ENCODE peak calls at places on chromosomes 6 and 20, in eight cellular contexts. I is neuronal stem cell; O is DMS79 treated with DMSO at 0.1 percent for 48 hours; J is effector CD4-positive, alpha-beta T cell; E is GM23248; U is retina; S is mesenchymal stem cell; B is activated T-cell treated with anti-CD3 and anti-CD28 coated beads, Interleukin-2, amount 50 U/mL, for 72 hours. G is an unnamed sample.

GRCh38 chr6:7803219-7803618 is 77.3 kb downstream of the BMP6 start:
- DNase-seq in I (no peak), O (no peak), J (no peak), E (no peak), U (no peak), S (no peak), B (peak), G (no peak)

GRCh38 chr6:19834858-19835257 is 2.3 kb upstream of the ID4 start:
- DNase-seq in I (no peak), O (peak), J (no peak), E (no peak), U (no peak), S (no peak), B (no peak), G (no peak)

GRCh38 chr20:6863798-6864201 is 96.3 kb downstream of the BMP2 start:
- DNase-seq in I (no peak), O (no peak), J (no peak), E (no peak), U (no peak), S (no peak), B (no peak), G (no peak)

GRCh38 chr6:81228912-81229540 is 523.5 kb downstream of the TENT5A start:
- DNase-seq in I (no peak), O (no peak), J (no peak), E (peak), U (no peak), S (peak), B (no peak), G (no peak)

GRCh38 chr6:144334150-144334708 is 49.1 kb downstream of the UTRN start:
- DNase-seq in I (no peak), O (no peak), J (peak), E (no peak), U (no peak), S (no peak), B (peak), G (peak)

GRCh38 chr20:32153771-32154170 is 44.3 kb downstream of the TM9SF4 start:
- DNase-seq in I (no peak), O (no peak), J (no peak), E (no peak), U (no peak), S (no peak), B (no peak), G (no peak)

GRCh38 chr20:17172826-17173420 is 53.9 kb upstream of the PCSK2 start:
- DNase-seq in I (no peak), O (peak), J (no peak), E (peak), U (peak), S (no peak), B (no peak), G (no peak)

GRCh38 chr6:41878961-41879405 is 16.2 kb downstream of the USP49 start:
- DNase-seq in I (no peak), O (no peak), J (no peak), E (peak), U (no peak), S (peak), B (no peak), G (no peak)

GRCh38 chr6:161198176-161198575 is 75.7 kb downstream of the AGPAT4 start:
- DNase-seq in I (no peak), O (peak), J (no peak), E (peak), U (no peak), S (no peak), B (no peak), G (no peak)

GRCh38 chr6:87139236-87139635 is 16.1 kb upstream of the ZNF292 start:
- DNase-seq in I (no peak), O (peak), J (peak), E (peak), U (no peak), S (peak), B (peak), G (peak)

GRCh38 chr20:33830371-33830770 is 19.2 kb downstream of the CHMP4B start:
- DNase-seq in I (no peak), O (no peak), J (no peak), E (peak), U (no peak), S (peak), B (no peak), G (no peak)

GRCh38 chr20:59751075-59751711 is 146.9 kb downstream of the PHACTR3 start:
- DNase-seq in I (peak), O (peak), J (no peak), E (peak), U (peak), S (no peak), B (peak), G (peak)

GRCh38 chr6:42729731-42730130 is 7.3 kb upstream of the PRPH2 start:
- DNase-seq in I (no peak), O (no peak), J (no peak), E (peak), U (no peak), S (no peak), B (no peak), G (no peak)

GRCh38 chr6:1409774-1410465 is 20.5 kb downstream of the FOXF2 start:
- DNase-seq in I (no peak), O (no peak), J (no peak), E (no peak), U (peak), S (no peak), B (no peak), G (no peak)

GRCh38 chr20:47973519-47974233 is 188.4 kb upstream of the SULF2 start:
- DNase-seq in I (peak), O (no peak), J (no peak), E (no peak), U (peak), S (no peak), B (no peak), G (no peak)

GRCh38 chr6:134253681-134254080 is 64.2 kb downstream of the SGK1 start:
- DNase-seq in I (peak), O (no peak), J (no peak), E (peak), U (peak), S (peak), B (no peak), G (no peak)

GRCh38 chr20:31866221-31866620 is 4.1 kb downstream of the DUSP15 start:
- DNase-seq in I (no peak), O (no peak), J (no peak), E (no peak), U (no peak), S (no peak), B (no peak), G (no peak)

GRCh38 chr6:34011298-34011697 is 134.6 kb downstream of the GRM4 start:
- DNase-seq in I (no peak), O (no peak), J (no peak), E (no peak), U (no peak), S (no peak), B (no peak), G (no peak)

GRCh38 chr6:89353118-89353556 is 615 bp upstream of the UBE2J1 start:
- DNase-seq in I (no peak), O (peak), J (no peak), E (no peak), U (no peak), S (no peak), B (peak), G (no peak)

GRCh38 chr6:32967151-32968091 is 973 bp upstream of the BRD2 start:
- DNase-seq in I (no peak), O (peak), J (no peak), E (peak), U (peak), S (peak), B (no peak), G (no peak)

GRCh38 chr20:53829706-53830521 is 236.3 kb upstream of the ZNF217 start:
- DNase-seq in I (no peak), O (peak), J (no peak), E (peak), U (no peak), S (peak), B (no peak), G (peak)

GRCh38 chr20:53739799-53740785 is 146.5 kb upstream of the ZNF217 start:
- DNase-seq in I (no peak), O (peak), J (no peak), E (peak), U (peak), S (peak), B (peak), G (no peak)

GRCh38 chr6:78492351-78493010 is 374.9 kb upstream of the IRAK1BP1 start:
- DNase-seq in I (no peak), O (no peak), J (no peak), E (peak), U (no peak), S (peak), B (no peak), G (no peak)

GRCh38 chr6:52641826-52642225 is 29.1 kb upstream of the TMEM14A start:
- DNase-seq in I (no peak), O (no peak), J (no peak), E (no peak), U (peak), S (no peak), B (no peak), G (no peak)

GRCh38 chr20:33647603-33648395 is 14.3 kb upstream of the C20orf144 start:
- DNase-seq in I (no peak), O (no peak), J (no peak), E (peak), U (peak), S (no peak), B (no peak), G (peak)

GRCh38 chr6:33417127-33417902 is 592 bp downstream of the CUTA start:
- DNase-seq in I (no peak), O (peak), J (no peak), E (peak), U (no peak), S (peak), B (no peak), G (no peak)

GRCh38 chr20:1322511-1323245 is 6.3 kb downstream of the SDCBP2 start:
- DNase-seq in I (no peak), O (no peak), J (no peak), E (peak), U (no peak), S (peak), B (no peak), G (no peak)

G was measured in GM20000.